ENCODE peak calls at places on chromosomes 5 and 9, in eight cellular contexts. H, Q, T, Z, X, Y, N and V are unnamed samples.

GRCh38 chr9:133876836-133877235 is 115.3 kb downstream of the VAV2 start:
- DNase-seq in H (no peak), Q (no peak), T (no peak), Z (peak; percentile 53), X (no peak), Y (no peak), N (no peak), V (no peak)

GRCh38 chr5:14168139-14168792 is 25.1 kb downstream of the TRIO start:
- DNase-seq in H (no peak), Q (no peak), T (no peak), Z (peak; percentile 63), X (no peak), Y (no peak), N (peak; percentile 51), V (no peak)

GRCh38 chr5:6899215-6899614 is 186.0 kb downstream of the TENT4A start:
- DNase-seq in H (no peak), Q (peak; percentile 85), T (no peak), Z (no peak), X (no peak), Y (no peak), N (no peak), V (no peak)

GRCh38 chr5:31133488-31133887 is 60.0 kb upstream of the CDH6 start:
- DNase-seq in H (no peak), Q (no peak), T (no peak), Z (no peak), X (no peak), Y (no peak), N (peak; percentile 61), V (no peak)

GRCh38 chr9:113694912-113695900 is 180.9 kb upstream of the ZNF618 start:
- DNase-seq in H (no peak), Q (no peak), T (no peak), Z (no peak), X (no peak), Y (no peak), N (no peak), V (no peak)

GRCh38 chr5:159286420-159287035 is 23.4 kb downstream of the UBLCP1 start:
- DNase-seq in H (peak; percentile 37), Q (no peak), T (peak; percentile 51), Z (peak; percentile 35), X (peak; percentile 69), Y (no peak), N (peak; percentile 48), V (no peak)

GRCh38 chr5:1081519-1081918 is 30.3 kb downstream of the SLC12A7 start:
- DNase-seq in H (no peak), Q (no peak), T (no peak), Z (no peak), X (no peak), Y (no peak), N (no peak), V (no peak)

GRCh38 chr9:128242828-128243485 is 32.9 kb downstream of the GOLGA2 start:
- DNase-seq in H (peak; percentile 85), Q (peak; percentile 48), T (no peak), Z (no peak), X (peak; percentile 47), Y (no peak), N (no peak), V (no peak)

GRCh38 chr9:20205821-20206220 is 416.5 kb downstream of the MLLT3 start:
- DNase-seq in H (no peak), Q (no peak), T (no peak), Z (peak; percentile 31), X (peak; percentile 48), Y (no peak), N (peak; percentile 5), V (no peak)

GRCh38 chr9:117114768-117115167 is 300.1 kb downstream of the ASTN2 start:
- DNase-seq in H (no peak), Q (no peak), T (no peak), Z (no peak), X (no peak), Y (no peak), N (no peak), V (no peak)

GRCh38 chr9:137369911-137370630 is 52.9 kb downstream of the EXD3 start:
- DNase-seq in H (no peak), Q (peak; percentile 73), T (no peak), Z (no peak), X (no peak), Y (peak; percentile 41), N (no peak), V (peak; percentile 32)

GRCh38 chr9:89359636-89360315 is 41.5 kb downstream of the SECISBP2 start:
- DNase-seq in H (no peak), Q (no peak), T (no peak), Z (no peak), X (no peak), Y (no peak), N (peak; percentile 7), V (peak; percentile 37)

GRCh38 chr5:89729623-89730390 is 679.7 kb downstream of the CETN3 start:
- DNase-seq in H (no peak), Q (no peak), T (peak; percentile 39), Z (peak; percentile 8), X (no peak), Y (no peak), N (no peak), V (no peak)

GRCh38 chr5:11619339-11620028 is 284.8 kb downstream of the CTNND2 start:
- DNase-seq in H (no peak), Q (no peak), T (no peak), Z (no peak), X (no peak), Y (no peak), N (no peak), V (no peak)

GRCh38 chr9:86749530-86750275 is 197.6 kb downstream of the GAS1 start:
- DNase-seq in H (peak; percentile 19), Q (no peak), T (no peak), Z (no peak), X (peak; percentile 89), Y (no peak), N (peak; percentile 94), V (no peak)

GRCh38 chr9:83707518-83707767 is 315 bp downstream of the UBQLN1 start:
- DNase-seq in H (no peak), Q (no peak), T (no peak), Z (peak; percentile 84), X (no peak), Y (no peak), N (no peak), V (no peak)

GRCh38 chr9:26880262-26880661 is 12.3 kb downstream of the CAAP1 start:
- DNase-seq in H (no peak), Q (no peak), T (no peak), Z (no peak), X (no peak), Y (no peak), N (no peak), V (no peak)

GRCh38 chr9:129383005-129383414 is 204.9 kb upstream of the IER5L start:
- DNase-seq in H (peak; percentile 70), Q (peak; percentile 93), T (no peak), Z (peak; percentile 72), X (no peak), Y (no peak), N (no peak), V (peak; percentile 80)

GRCh38 chr5:75622564-75622963 is 11.3 kb downstream of the ANKDD1B start:
- DNase-seq in H (no peak), Q (no peak), T (no peak), Z (peak; percentile 95), X (no peak), Y (no peak), N (peak; percentile 18), V (no peak)

GRCh38 chr9:72442212-72442607 is 77.2 kb upstream of the ZFAND5 start:
- DNase-seq in H (no peak), Q (no peak), T (no peak), Z (peak; percentile 75), X (peak; percentile 53), Y (no peak), N (peak; percentile 88), V (peak; percentile 61)

GRCh38 chr5:80141681-80142080 is 106.5 kb downstream of the THBS4 start:
- DNase-seq in H (no peak), Q (no peak), T (no peak), Z (no peak), X (no peak), Y (no peak), N (no peak), V (no peak)

GRCh38 chr5:180353963-180354574 is 933 bp upstream of the GFPT2 start:
- DNase-seq in H (no peak), Q (peak; percentile 15), T (no peak), Z (no peak), X (no peak), Y (no peak), N (no peak), V (no peak)

GRCh38 chr5:73183491-73183891 is 10.5 kb downstream of the TMEM174 start:
- DNase-seq in H (no peak), Q (no peak), T (no peak), Z (no peak), X (no peak), Y (no peak), N (no peak), V (peak; percentile 42)

GRCh38 chr5:84191296-84191695 is 193.4 kb downstream of the EDIL3 start:
- DNase-seq in H (no peak), Q (no peak), T (no peak), Z (no peak), X (no peak), Y (no peak), N (peak; percentile 18), V (no peak)

GRCh38 chr5:139648205-139649081 is at the start of gene CXXC5:
- DNase-seq in H (peak; percentile 96), Q (peak; percentile 96), T (peak; percentile 88), Z (peak; percentile 80), X (peak; percentile 86), Y (peak; percentile 90), N (peak; percentile 83), V (peak; percentile 94)
- TF ChIP-seq CTCF in H (no peak), Q (no peak), T (no peak), Z (no peak), X (no peak), Y (no peak), N (no peak), V (peak; percentile 14)

GRCh38 chr5:169636477-169637084 is 494 bp upstream of the DOCK2 start:
- DNase-seq in H (no peak), Q (no peak), T (no peak), Z (no peak), X (no peak), Y (no peak), N (no peak), V (no peak)
- H3K9ac ChIP-seq in H (no peak overlapping the region), Q (no peak overlapping the region), T (peak overlapping the region; percentile 75), Z (no peak overlapping the region), X (no peak overlapping the region), Y (no peak overlapping the region), N (no peak overlapping the region), V (no peak overlapping the region)

GRCh38 chr5:147667363-147667762 is 115.2 kb downstream of the JAKMIP2 start:
- DNase-seq in H (no peak), Q (no peak), T (no peak), Z (no peak), X (no peak), Y (no peak), N (no peak), V (no peak)
- H3K36me3 ChIP-seq in H (peaks cover 5% of the 10 kb centered on the region), Q (no peaks in the 10 kb centered on the region), T (peaks cover 4% of the 10 kb centered on the region), Z (no peaks in the 10 kb centered on the region), X (no peaks in the 10 kb centered on the region), Y (peaks cover 7% of the 10 kb centered on the region), N (no peaks in the 10 kb centered on the region), V (no peaks in the 10 kb centered on the region)

DNA sequence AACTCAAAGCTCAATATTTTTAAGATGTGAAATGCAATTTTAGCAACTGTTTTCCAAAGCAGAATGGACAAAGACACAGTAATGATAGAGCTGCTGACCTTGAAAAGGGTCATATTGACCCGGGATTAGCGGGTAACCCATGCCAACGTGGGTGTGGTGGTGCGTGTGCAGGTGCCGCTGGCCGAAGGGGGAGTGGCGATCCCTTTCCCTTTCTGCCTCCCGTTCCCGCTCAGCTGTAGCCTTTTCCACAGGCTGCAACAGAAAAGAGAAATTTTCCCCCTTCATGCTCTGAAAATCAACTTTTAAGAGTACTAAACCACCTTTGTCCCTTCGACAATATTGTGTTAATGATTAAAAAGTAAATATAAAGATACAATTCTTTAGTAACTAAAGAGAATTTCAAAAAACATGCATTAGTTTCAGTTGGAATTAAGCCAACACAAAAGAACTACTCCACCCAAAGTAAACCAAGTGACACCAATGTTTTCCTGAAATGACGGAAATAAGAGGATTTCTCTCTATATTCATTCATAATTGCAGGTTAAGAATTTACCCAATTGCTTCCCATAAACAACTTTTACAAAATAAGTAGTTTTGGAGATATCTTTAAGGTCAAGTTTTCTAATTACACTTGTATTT is 105.2 kb downstream of the ZNF608 start:
- DNase-seq in H (no peak), Q (peak; percentile 75), T (no peak), Z (no peak), X (no peak), Y (no peak), N (no peak), V (no peak)
- TF ChIP-seq CTCF in H (no peak), Q (no peak), T (no peak), Z (no peak), X (no peak), Y (no peak), N (no peak), V (no peak)